ENCODE peak calls at places on chromosomes 6 and 20, in nine cellular contexts. S is vagina, C is A549, B is upper lobe of left lung, I is tibial nerve, O is breast epithelium, F is sigmoid colon, L is thyroid gland, G is lower leg skin. A is an unnamed sample.

GRCh38 chr20:38751360-38751976 is 3.2 kb downstream of the ACTR5 start:
- DNase-seq in O (no peak), F (no peak), B (no peak), L (no peak), I (no peak), G (peak; percentile 48), C (peak; percentile 52), S (no peak), A (no peak)

GRCh38 chr20:24257171-24257570 is 212.3 kb upstream of the SYNDIG1 start:
- DNase-seq in L (no peak), I (no peak), G (no peak), B (no peak), O (no peak), C (no peak), S (no peak), F (no peak), A (no peak)

GRCh38 chr6:125913864-125914351 is 42.7 kb upstream of the HINT3 start:
- DNase-seq in F (no peak), I (no peak), B (no peak), G (no peak), C (peak; percentile 93), S (no peak), O (no peak), L (no peak), A (peak; percentile 69)

GRCh38 chr6:159079367-159079766 is 34.6 kb upstream of the TAGAP start:
- DNase-seq in O (no peak), G (peak; percentile 48), B (no peak), L (no peak), S (no peak), C (no peak), I (no peak), F (no peak), A (no peak)

GRCh38 chr6:132812255-132812732 is 2.1 kb upstream of the RPS12 start:
- DNase-seq in C (no peak), F (no peak), S (no peak), L (no peak), B (no peak), G (no peak), I (no peak), O (no peak), A (no peak)

GRCh38 chr6:22298393-22299010 is 1.7 kb upstream of the PRL start:
- DNase-seq in G (no peak), O (no peak), S (no peak), C (no peak), L (no peak), I (no peak), B (no peak), F (no peak), A (no peak)

GRCh38 chr6:24401458-24401857 is 1.3 kb upstream of the MRS2 start:
- DNase-seq in G (no peak), O (no peak), I (no peak), B (no peak), S (no peak), C (no peak), L (no peak), F (no peak), A (no peak)

GRCh38 chr20:10774357-10774943 is 100.7 kb upstream of the JAG1 start:
- DNase-seq in O (no peak), C (no peak), G (no peak), F (no peak), B (no peak), I (no peak), L (no peak), S (no peak), A (no peak)

GRCh38 chr6:16712931-16713484 is 48.3 kb downstream of the ATXN1 start:
- DNase-seq in F (peak; percentile 70), I (no peak), B (no peak), G (peak; percentile 87), O (no peak), C (peak; percentile 74), S (no peak), L (no peak), A (peak; percentile 35)

GRCh38 chr6:35600659-35601125 is 88.0 kb upstream of the TULP1 start:
- DNase-seq in O (no peak), F (no peak), I (no peak), B (no peak), L (no peak), G (no peak), C (no peak), S (no peak), A (no peak)

GRCh38 chr6:117506180-117506835 is 23.8 kb downstream of the DCBLD1 start:
- DNase-seq in B (no peak), L (no peak), S (no peak), F (no peak), I (no peak), O (no peak), G (no peak), C (peak; percentile 42), A (no peak)

GRCh38 chr20:60055740-60056139 is 97.5 kb downstream of the CDH26 start:
- DNase-seq in O (no peak), F (peak; percentile 81), S (no peak), I (no peak), C (no peak), B (peak; percentile 35), L (peak; percentile 11), G (peak; percentile 88), A (peak; percentile 41)

GRCh38 chr20:58876437-58876836 is 23.9 kb downstream of the GNAS start:
- DNase-seq in S (peak; percentile 14), C (no peak), O (no peak), B (no peak), L (no peak), G (peak; percentile 13), I (no peak), F (no peak), A (no peak)

GRCh38 chr6:148700713-148701392 is 46.0 kb upstream of the UST start:
- DNase-seq in S (no peak), I (no peak), C (no peak), G (no peak), L (peak; percentile 8), F (no peak), B (no peak), O (no peak), A (peak; percentile 11)

GRCh38 chr6:169778646-169779045 is 27.2 kb downstream of the ERMARD start:
- DNase-seq in C (no peak), O (no peak), I (no peak), S (peak; percentile 55), L (no peak), B (no peak), F (no peak), G (no peak), A (no peak)

GRCh38 chr6:33208089-33208967 is at the start of gene RING1:
- DNase-seq in F (peak; percentile 94), S (no peak), C (peak; percentile 57), B (peak; percentile 97), I (peak; percentile 86), G (peak; percentile 97), L (peak; percentile 88), O (peak; percentile 87), A (peak; percentile 91)

GRCh38 chr6:551405-551804 is 105.5 kb downstream of the HUS1B start:
- DNase-seq in L (no peak), B (no peak), O (no peak), G (no peak), I (no peak), S (no peak), C (peak; percentile 21), F (no peak), A (no peak)

GRCh38 chr20:46111028-46111835 is 6.9 kb upstream of the CD40 start:
- DNase-seq in L (no peak), C (no peak), O (no peak), S (no peak), B (no peak), F (peak; percentile 74), I (no peak), G (no peak), A (peak; percentile 36)

GRCh38 chr6:46246727-46247126 is 75.9 kb upstream of the ENPP5 start:
- DNase-seq in I (no peak), G (no peak), C (no peak), F (no peak), O (no peak), B (no peak), S (no peak), L (no peak), A (no peak)

GRCh38 chr6:46244670-46245069 is 73.9 kb upstream of the ENPP5 start:
- DNase-seq in F (no peak), O (no peak), S (no peak), G (no peak), C (no peak), B (no peak), L (no peak), I (no peak), A (no peak)

GRCh38 chr6:46251583-46252339 is 81.0 kb upstream of the ENPP5 start:
- DNase-seq in O (no peak), B (no peak), I (no peak), G (no peak), L (no peak), S (no peak), F (no peak), C (no peak), A (no peak)

GRCh38 chr6:46246081-46246480 is 75.3 kb upstream of the ENPP5 start:
- DNase-seq in L (no peak), F (no peak), I (no peak), O (no peak), B (no peak), G (no peak), C (no peak), S (no peak), A (no peak)

GRCh38 chr6:46248143-46248542 is 77.4 kb upstream of the ENPP5 start:
- DNase-seq in C (no peak), B (no peak), S (no peak), O (no peak), F (no peak), L (no peak), I (no peak), G (no peak), A (no peak)
- TF ChIP-seq POLR2A in C (no peak), B (no peak), S (no peak), O (no peak), F (no peak), L (no peak), I (no peak), G (no peak), A (no peak)

GRCh38 chr20:53939554-53940355 is 130.6 kb downstream of the BCAS1 start:
- DNase-seq in F (peak; percentile 95), S (no peak), G (peak; percentile 98), C (peak; percentile 94), L (peak; percentile 95), O (peak; percentile 93), B (no peak), I (peak; percentile 94), A (peak; percentile 97)
- TF ChIP-seq POLR2A in F (no peak), S (no peak), G (no peak), C (no peak), L (peak; percentile 27), O (no peak), B (no peak), I (no peak), A (no peak)

GRCh38 chr20:50731055-50731929 is at the start of gene PARD6B:
- DNase-seq in G (peak; percentile 99), B (peak; percentile 99), F (peak; percentile 98), I (peak; percentile 92), O (peak; percentile 100), L (peak; percentile 100), C (peak; percentile 100), S (peak; percentile 99), A (peak; percentile 99)
- TF ChIP-seq POLR2A in G (no peak), B (peak; percentile 93), F (no peak), I (no peak), O (no peak), L (peak; percentile 95), C (peak; percentile 74), S (peak; percentile 20), A (peak; percentile 80)

DNA sequence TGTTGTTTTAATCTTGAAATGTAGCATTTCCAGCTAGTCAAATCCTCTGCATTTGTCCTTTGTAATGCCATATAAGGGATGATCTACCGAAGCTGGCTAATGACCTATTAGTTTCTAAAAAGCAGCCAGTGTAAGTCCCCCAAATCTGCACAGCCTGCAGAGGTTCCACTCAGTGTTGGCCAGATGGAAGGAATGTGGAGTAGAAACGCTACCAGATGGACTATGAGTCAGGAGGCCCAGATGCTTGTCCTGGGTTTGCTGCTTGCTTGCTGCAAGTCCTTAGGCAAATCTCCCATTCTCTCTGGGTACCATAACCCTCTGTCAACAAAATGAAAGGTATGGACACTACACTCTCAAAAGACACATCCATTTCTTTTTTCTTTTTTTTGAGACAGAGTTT is 149.8 kb downstream of the BTBD9 start:
- DNase-seq in S (no peak), C (no peak), O (no peak), L (no peak), B (no peak), G (no peak), I (no peak), F (no peak), A (no peak)
- TF ChIP-seq POLR2A in S (no peak), C (no peak), O (no peak), L (no peak), B (no peak), G (no peak), I (no peak), F (no peak), A (no peak)

A was measured in transverse colon.